ENCODE peak calls at places on chromosome 1, in four cellular contexts. K is GM06990; W is left cardiac atrium; X is naive thymus-derived CD8-positive, alpha-beta T cell. V is an unnamed sample.

GRCh38 chr1:43274804-43275180 is 5.0 kb downstream of the TMEM125 start:
- DNase-seq in W (no peak), K (no peak), X (no peak), V (no peak)

GRCh38 chr1:145963218-145964019 is 956 bp downstream of the ANKRD34A start:
- DNase-seq in K (no peak), W (no peak), X (no peak), V (no peak)

GRCh38 chr1:13583964-13584791 is 546 bp downstream of the PDPN start:
- DNase-seq in K (no peak), X (no peak), W (peak), V (peak)

GRCh38 chr1:108590947-108591346 is 31.0 kb downstream of the EEIG2 start:
- DNase-seq in W (no peak), X (peak), K (no peak), V (no peak)

GRCh38 chr1:202117898-202118371 is 4.8 kb upstream of the GPR37L1 start:
- DNase-seq in W (no peak), K (no peak), X (no peak), V (no peak)

GRCh38 chr1:102919659-102920058 is 188.7 kb downstream of the COL11A1 start:
- DNase-seq in K (no peak), X (no peak), W (no peak), V (no peak)

GRCh38 chr1:40384887-40385286 is 11.4 kb downstream of the SMAP2 start:
- DNase-seq in K (no peak), X (no peak), W (no peak), V (no peak)

GRCh38 chr1:231541842-231542241 is 13.4 kb downstream of the TSNAX start:
- DNase-seq in W (no peak), X (no peak), K (no peak), V (no peak)

GRCh38 chr1:88985033-88985432 is 7.4 kb downstream of the KYAT3 start:
- DNase-seq in X (no peak), W (peak), K (no peak), V (no peak)

GRCh38 chr1:100168051-100168450 is 10.0 kb downstream of the LRRC39 start:
- DNase-seq in W (no peak), K (no peak), X (no peak), V (no peak)

GRCh38 chr1:234561322-234561721 is 48.7 kb downstream of the IRF2BP2 start:
- DNase-seq in X (no peak), K (no peak), W (no peak), V (no peak)

GRCh38 chr1:226886142-226886901 is 15.9 kb downstream of the PSEN2 start:
- DNase-seq in W (no peak), X (no peak), K (no peak), V (no peak)

GRCh38 chr1:161921990-161922389 is 101.7 kb downstream of the OLFML2B start:
- DNase-seq in X (no peak), W (no peak), K (no peak), V (no peak)

GRCh38 chr1:210741564-210741963 is 392.4 kb downstream of the KCNH1 start:
- DNase-seq in X (no peak), K (no peak), W (no peak), V (no peak)

GRCh38 chr1:161727343-161727924 is 6.1 kb downstream of the FCRLB start:
- DNase-seq in X (peak), W (no peak), K (no peak), V (no peak)

GRCh38 chr1:32128971-32129370 is 21.1 kb downstream of the KPNA6 start:
- DNase-seq in W (no peak), K (no peak), X (no peak), V (no peak)

GRCh38 chr1:2294033-2294640 is 66.0 kb downstream of the SKI start:
- DNase-seq in W (no peak), X (no peak), K (no peak), V (no peak)

GRCh38 chr1:92310185-92310597 is 11.3 kb downstream of the RPAP2 start:
- DNase-seq in W (no peak), X (peak), K (no peak), V (no peak)

GRCh38 chr1:178536844-178537371 is 24.0 kb downstream of the TEX35 start:
- DNase-seq in X (no peak), K (no peak), W (peak), V (peak)

GRCh38 chr1:58773406-58773840 is 10.4 kb downstream of the JUN start:
- DNase-seq in K (no peak), W (peak), X (peak), V (peak)

GRCh38 chr1:184035719-184036516 is 1.6 kb downstream of the COLGALT2 start:
- DNase-seq in W (peak), K (no peak), X (peak), V (peak)

GRCh38 chr1:27300341-27301051 is 21.5 kb upstream of the TMEM222 start:
- DNase-seq in X (peak), K (peak), W (peak), V (peak)

GRCh38 chr1:87169250-87169910 is 159.3 kb upstream of the LMO4 start:
- DNase-seq in K (no peak), W (no peak), X (no peak), V (no peak)

GRCh38 chr1:39509360-39510009 is 18.0 kb downstream of the BMP8A start:
- DNase-seq in X (no peak), K (peak), W (no peak), V (peak)

GRCh38 chr1:84691139-84691783 is 1.0 kb upstream of the SSX2IP start:
- DNase-seq in W (no peak), X (peak), K (no peak), V (peak)

GRCh38 chr1:74613894-74614293 is 59.7 kb downstream of the ERICH3 start:
- DNase-seq in K (no peak), X (no peak), W (no peak), V (no peak)

GRCh38 chr1:27027575-27028250 is 15.1 kb upstream of the TENT5B start:
- DNase-seq in K (no peak), W (no peak), X (no peak), V (no peak)

GRCh38 chr1:35591211-35591610 is 18.1 kb downstream of the TFAP2E start:
- DNase-seq in W (no peak), K (no peak), X (no peak), V (no peak)

GRCh38 chr1:218339267-218339831 is 5.8 kb upstream of the TGFB2 start:
- DNase-seq in W (no peak), K (no peak), X (peak), V (no peak)

GRCh38 chr1:232596666-232597303 is 33.1 kb downstream of the SIPA1L2 start:
- DNase-seq in X (no peak), K (no peak), W (no peak), V (no peak)

GRCh38 chr1:34790985-34791384 is 1.8 kb upstream of the GJA4 start:
- DNase-seq in W (peak), K (no peak), X (no peak), V (peak)

GRCh38 chr1:156622581-156623297 is 3.5 kb downstream of the HAPLN2 start:
- DNase-seq in K (no peak), X (no peak), W (no peak), V (no peak)

GRCh38 chr1:168821434-168821833 is 92.4 kb upstream of the DPT start:
- DNase-seq in W (no peak), X (no peak), K (no peak), V (no peak)

GRCh38 chr1:65717815-65718454 is 74.8 kb upstream of the PDE4B start:
- DNase-seq in K (no peak), X (no peak), W (no peak), V (no peak)

GRCh38 chr1:1085171-1085841 is 11.2 kb upstream of the RNF223 start:
- DNase-seq in W (peak), K (no peak), X (no peak), V (peak)

GRCh38 chr1:169118227-169118626 is 11.7 kb downstream of the ATP1B1 start:
- DNase-seq in W (no peak), K (no peak), X (no peak), V (no peak)

GRCh38 chr1:41898191-41898713 is 20.5 kb downstream of the HIVEP3 start:
- DNase-seq in X (peak), K (no peak), W (peak), V (peak)

GRCh38 chr1:203607169-203607873 is 19.3 kb upstream of the ATP2B4 start:
- DNase-seq in W (peak), K (peak), X (peak), V (peak)

GRCh38 chr1:46193984-46194570 is 4.2 kb downstream of the POMGNT1 start:
- DNase-seq in K (no peak), W (no peak), X (no peak), V (no peak)

V was measured in right cardiac atrium.